ENCODE peak calls at places on chromosomes 2 and 18, in ten cellular contexts. M, A, F, L, H, O, I, E, Y and D are unnamed samples.

GRCh38 chr18:15198116-15198389 is 450.1 kb downstream of the ANKRD30B start:
- DNase-seq in O (no peak), M (no peak), E (peak; percentile 0), H (no peak), I (no peak), A (peak; percentile 32), Y (no peak), F (no peak), L (no peak), D (no peak)

GRCh38 chr2:210440206-210440605 is 36.4 kb downstream of the LANCL1 start:
- DNase-seq in O (no peak), L (no peak), H (no peak), M (no peak), F (peak; percentile 75), E (no peak), A (no peak), Y (no peak), I (no peak), D (no peak)

GRCh38 chr2:241894056-241894641 is 24.6 kb downstream of the RTP5 start:
- DNase-seq in A (no peak), F (no peak), Y (no peak), M (no peak), H (no peak), E (no peak), I (no peak), O (no peak), L (no peak), D (no peak)

GRCh38 chr2:136113767-136114070 is 4.2 kb downstream of the CXCR4 start:
- DNase-seq in O (no peak), I (no peak), A (no peak), E (no peak), H (no peak), L (no peak), F (no peak), Y (no peak), M (no peak), D (no peak)

GRCh38 chr2:238380785-238381184 is 45.9 kb upstream of the ASB1 start:
- DNase-seq in A (no peak), H (no peak), O (no peak), Y (peak; percentile 62), M (no peak), F (no peak), E (no peak), I (peak; percentile 27), L (no peak), D (peak; percentile 62)

GRCh38 chr2:191521608-191522208 is 156.2 kb upstream of the NABP1 start:
- DNase-seq in E (peak; percentile 31), I (no peak), Y (peak; percentile 26), L (no peak), M (no peak), H (no peak), A (no peak), F (peak; percentile 2), O (no peak), D (peak; percentile 51)

GRCh38 chr18:55206941-55207340 is 247.7 kb upstream of the CCDC68 start:
- DNase-seq in F (no peak), O (no peak), L (no peak), E (no peak), H (no peak), A (no peak), Y (no peak), I (no peak), M (no peak), D (peak; percentile 52)

GRCh38 chr2:215751200-215751910 is 262.0 kb downstream of the MREG start:
- DNase-seq in Y (no peak), A (no peak), O (no peak), I (peak; percentile 62), M (no peak), F (no peak), L (no peak), E (no peak), H (no peak), D (peak; percentile 82)

GRCh38 chr18:76993573-76993972 is 139.0 kb downstream of the MBP start:
- DNase-seq in L (no peak), I (no peak), E (no peak), H (no peak), F (no peak), O (no peak), M (no peak), A (no peak), Y (no peak), D (no peak)

GRCh38 chr2:170121689-170122088 is 56.3 kb upstream of the MYO3B start:
- DNase-seq in H (no peak), I (no peak), O (no peak), A (no peak), Y (no peak), M (no peak), E (no peak), F (no peak), L (no peak), D (no peak)

GRCh38 chr18:12990662-12990976 is 543 bp upstream of the CEP192 start:
- DNase-seq in F (no peak), I (no peak), H (no peak), Y (no peak), M (no peak), L (no peak), A (no peak), O (no peak), E (peak; percentile 9), D (no peak)

GRCh38 chr2:29039718-29040480 is 34.4 kb downstream of the PCARE start:
- DNase-seq in H (no peak), I (no peak), A (no peak), E (no peak), L (no peak), F (no peak), O (no peak), M (no peak), Y (no peak), D (no peak)

GRCh38 chr2:68974251-68974650 is at the start of gene GKN1:
- DNase-seq in Y (no peak), F (no peak), A (no peak), I (no peak), E (no peak), H (no peak), O (no peak), L (no peak), M (no peak), D (peak; percentile 25)

GRCh38 chr2:155377931-155378444 is 679.5 kb downstream of the KCNJ3 start:
- DNase-seq in O (no peak), I (no peak), H (no peak), A (no peak), E (no peak), F (no peak), L (no peak), Y (no peak), M (no peak), D (no peak)

GRCh38 chr2:78260861-78261260 is 738.7 kb upstream of the LRRTM4 start:
- DNase-seq in A (no peak), H (no peak), E (no peak), F (no peak), O (no peak), Y (no peak), L (no peak), M (no peak), I (no peak), D (no peak)

GRCh38 chr18:59087391-59087790 is 52.3 kb upstream of the SEC11C start:
- DNase-seq in O (no peak), H (no peak), L (no peak), M (no peak), F (no peak), Y (no peak), I (no peak), E (no peak), A (no peak), D (no peak)

GRCh38 chr2:198973181-198973580 is 484.6 kb downstream of the SATB2 start:
- DNase-seq in E (no peak), L (no peak), A (no peak), O (no peak), M (no peak), F (no peak), Y (no peak), I (no peak), H (no peak), D (peak; percentile 9)

GRCh38 chr18:961644-962355 is 57.1 kb downstream of the ADCYAP1 start:
- DNase-seq in L (peak; percentile 28), E (peak; percentile 18), A (no peak), F (no peak), O (peak; percentile 28), M (peak; percentile 31), I (peak; percentile 29), H (no peak), Y (peak; percentile 32), D (peak; percentile 30)

GRCh38 chr2:19653336-19653908 is 248.4 kb downstream of the TTC32 start:
- DNase-seq in L (no peak), M (no peak), A (no peak), I (no peak), O (no peak), Y (no peak), F (no peak), H (no peak), E (no peak), D (no peak)

GRCh38 chr18:48227206-48227605 is 182.0 kb downstream of the ZBTB7C start:
- DNase-seq in Y (no peak), L (no peak), O (no peak), I (no peak), M (no peak), A (no peak), H (no peak), E (no peak), F (no peak), D (peak; percentile 9)

GRCh38 chr2:217914878-217915277 is 87.9 kb downstream of the TNS1 start:
- DNase-seq in M (no peak), Y (no peak), O (no peak), L (no peak), E (no peak), I (no peak), F (no peak), A (no peak), H (no peak), D (no peak)

GRCh38 chr18:72762505-72763122 is 105.2 kb downstream of the NETO1 start:
- DNase-seq in I (peak; percentile 46), Y (peak; percentile 6), M (no peak), L (peak; percentile 17), H (no peak), A (no peak), O (no peak), E (peak; percentile 8), F (peak; percentile 72), D (peak; percentile 47)

GRCh38 chr18:30405038-30405437 is 637.5 kb downstream of the DSC3 start:
- DNase-seq in M (no peak), A (no peak), H (no peak), L (no peak), Y (no peak), E (no peak), O (no peak), F (no peak), I (no peak), D (no peak)

GRCh38 chr18:56696966-56697365 is 45.8 kb downstream of the WDR7 start:
- DNase-seq in L (no peak), F (no peak), I (no peak), O (no peak), H (no peak), M (no peak), Y (no peak), A (no peak), E (no peak), D (peak; percentile 2)

GRCh38 chr2:70607121-70607551 is 53.5 kb upstream of the TGFA start:
- DNase-seq in F (no peak), A (no peak), O (no peak), I (no peak), H (no peak), M (no peak), L (no peak), E (no peak), Y (no peak), D (no peak)

GRCh38 chr2:232870002-232870765 is at the start of gene SNORC:
- DNase-seq in A (no peak), M (no peak), F (no peak), O (no peak), H (no peak), L (no peak), E (no peak), I (no peak), Y (no peak), D (no peak)

GRCh38 chr2:217947341-217948316 is 55.2 kb downstream of the TNS1 start:
- DNase-seq in M (no peak), E (no peak), H (no peak), L (no peak), Y (peak; percentile 8), O (no peak), I (no peak), A (no peak), F (no peak), D (no peak)

GRCh38 chr2:207952564-207953345 is 72.6 kb downstream of the PLEKHM3 start:
- DNase-seq in Y (no peak), A (no peak), L (no peak), M (no peak), E (no peak), O (no peak), I (no peak), F (no peak), H (no peak), D (no peak)